ENCODE peak calls at places on chromosome 21, in four cellular contexts. D, P, J and M are unnamed samples.

GRCh38 chr21:43859747-43860214 is 5.2 kb upstream of the AGPAT3 start:
- DNase-seq in D (no peak), P (no peak), J (no peak), M (no peak)

GRCh38 chr21:27532081-27532480 is 565.2 kb upstream of the ADAMTS5 start:
- DNase-seq in D (peak; percentile 14), P (no peak), J (peak; percentile 29), M (peak; percentile 49)

GRCh38 chr21:43961382-43961909 is 50.7 kb upstream of the TRAPPC10 start:
- DNase-seq in D (no peak), P (no peak), J (no peak), M (no peak)

GRCh38 chr21:9756677-9757076 is 764.7 kb upstream of the TPTE start:
- DNase-seq in D (no peak), P (no peak), J (no peak), M (no peak)

GRCh38 chr21:45427331-45428271 is 22.6 kb downstream of the COL18A1 start:
- DNase-seq in D (peak; percentile 95), P (peak; percentile 42), J (no peak), M (peak; percentile 98)

GRCh38 chr21:28832013-28832714 is 160.5 kb downstream of the LTN1 start:
- DNase-seq in D (peak; percentile 21), P (no peak), J (peak; percentile 52), M (no peak)

GRCh38 chr21:15564907-15565306 is 164.9 kb upstream of the USP25 start:
- DNase-seq in D (no peak), P (no peak), J (peak; percentile 42), M (no peak)

GRCh38 chr21:31363720-31364119 is 19.7 kb upstream of the TIAM1 start:
- DNase-seq in D (peak; percentile 17), P (no peak), J (no peak), M (no peak)

GRCh38 chr21:37243961-37244360 is 23.2 kb downstream of the VPS26C start:
- DNase-seq in D (no peak), P (no peak), J (no peak), M (no peak)

GRCh38 chr21:37244506-37245083 is 22.5 kb downstream of the VPS26C start:
- DNase-seq in D (peak; percentile 23), P (no peak), J (no peak), M (no peak)

GRCh38 chr21:37245151-37245550 is 22.0 kb downstream of the VPS26C start:
- DNase-seq in D (no peak), P (no peak), J (no peak), M (no peak)

GRCh38 chr21:37249112-37249904 is 17.8 kb downstream of the VPS26C start:
- DNase-seq in D (no peak), P (no peak), J (no peak), M (no peak)

DNA sequence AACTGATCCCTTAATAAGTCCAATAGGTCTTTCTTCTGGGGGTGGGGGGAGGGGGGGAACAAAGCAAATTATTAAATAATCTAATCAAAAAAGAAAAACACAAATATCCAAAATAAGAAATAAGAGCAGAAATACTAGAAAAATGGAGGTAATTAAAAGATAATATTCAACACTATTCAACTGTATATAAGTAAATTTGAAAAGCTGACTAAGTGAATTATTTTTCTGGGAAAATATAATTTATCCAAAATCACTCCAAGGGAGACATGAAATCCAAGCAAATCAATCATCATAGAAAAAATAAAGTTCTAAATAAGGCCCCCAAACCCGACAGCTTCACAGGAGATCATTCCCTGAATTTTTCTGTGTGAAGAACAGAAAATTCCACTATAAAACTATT is 18.8 kb downstream of the VPS26C start:
- DNase-seq in D (no peak), P (no peak), J (no peak), M (no peak)
- H3K4me3 ChIP-seq in D (no peak overlapping the region), P (no peak overlapping the region), J (no peak overlapping the region), M (no peak overlapping the region)

DNA sequence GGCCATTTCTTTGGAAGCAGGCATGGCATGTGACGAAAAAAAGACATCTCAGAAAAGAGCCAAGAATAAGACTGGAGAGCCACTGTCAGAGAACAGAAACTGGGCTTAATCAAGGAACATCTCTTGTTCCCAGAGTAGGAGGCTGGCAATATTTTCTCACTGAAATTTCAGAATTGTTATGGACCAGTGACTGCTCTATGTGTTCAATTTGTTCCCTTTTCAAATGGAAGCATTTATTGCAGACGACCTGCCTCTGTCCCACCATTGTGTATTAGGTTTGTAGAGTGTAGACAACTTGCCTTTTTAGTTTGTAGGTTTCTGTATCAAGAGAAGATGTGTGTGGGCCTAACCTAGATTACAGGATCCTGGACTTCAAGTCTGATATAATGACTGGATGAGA is 18.7 kb downstream of the PSMG1 start:
- DNase-seq in D (no peak), P (no peak), J (no peak), M (no peak)
- H3K36me3 ChIP-seq in D (no peaks in the 10 kb centered on the region), P (peaks cover 3% of the 10 kb centered on the region), J (no peaks in the 10 kb centered on the region), M (no peaks in the 10 kb centered on the region)

DNA sequence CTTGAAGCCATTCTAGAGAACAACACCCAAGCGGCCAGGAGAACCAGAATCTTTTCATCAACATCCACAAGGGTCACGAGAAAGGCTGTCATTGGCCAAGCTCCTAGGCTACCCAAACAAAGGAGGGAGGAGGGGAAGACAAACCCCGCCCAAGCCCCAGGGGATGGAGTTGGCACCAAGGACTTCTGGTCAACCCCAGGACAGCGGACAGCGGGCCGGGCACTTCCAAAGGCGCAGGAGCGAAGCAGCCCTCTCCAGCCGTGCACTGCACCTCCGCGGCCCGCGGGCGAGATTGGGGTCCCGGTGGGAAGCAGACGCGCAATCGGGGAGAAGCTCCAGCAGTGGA is at the start of gene CLIC6:
- DNase-seq in D (no peak), P (peak; percentile 34), J (no peak), M (no peak)
- H3K27me3 ChIP-seq in D (peaks cover 76% of the 10 kb centered on the region), P (peaks cover 65% of the 10 kb centered on the region), J (peaks cover 22% of the 10 kb centered on the region), M (peaks cover 39% of the 10 kb centered on the region)

DNA sequence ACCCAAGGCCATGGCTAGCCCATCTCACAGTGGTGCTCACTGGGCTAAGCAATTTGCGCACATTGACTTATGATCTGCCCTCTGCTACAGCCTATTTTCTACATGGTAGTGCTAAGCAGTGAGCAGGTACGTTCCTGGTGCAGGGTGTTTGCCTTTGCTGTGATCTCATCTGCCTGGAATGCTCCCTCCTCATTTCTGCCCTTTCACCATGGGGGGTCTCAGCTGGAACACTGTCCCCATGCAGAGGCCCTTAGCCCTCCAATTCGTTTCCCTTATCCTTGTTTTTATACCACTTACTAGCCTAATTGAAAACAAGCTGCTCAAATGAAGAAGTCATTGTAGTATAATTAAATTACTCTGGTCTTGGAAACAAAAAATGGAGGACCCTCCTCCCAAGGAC is 2.0 kb upstream of the B3GALT5 start:
- DNase-seq in D (no peak), P (no peak), J (no peak), M (no peak)
- H3K4me3 ChIP-seq in D (no peak overlapping the region), P (no peak overlapping the region), J (no peak overlapping the region), M (no peak overlapping the region)

GRCh38 chr21:39336457-39337008 is 12.4 kb downstream of the HMGN1 start:
- DNase-seq in D (no peak), P (no peak), J (no peak), M (peak; percentile 45)

GRCh38 chr21:39344848-39345247 is 4.0 kb downstream of the HMGN1 start:
- DNase-seq in D (no peak), P (no peak), J (no peak), M (no peak)

GRCh38 chr21:39340687-39341086 is 8.2 kb downstream of the HMGN1 start:
- DNase-seq in D (no peak), P (no peak), J (no peak), M (no peak)

GRCh38 chr21:39345440-39345839 is 3.4 kb downstream of the HMGN1 start:
- DNase-seq in D (no peak), P (no peak), J (no peak), M (no peak)

GRCh38 chr21:39341249-39341923 is 7.5 kb downstream of the HMGN1 start:
- DNase-seq in D (no peak), P (no peak), J (no peak), M (no peak)
- H3K36me3 ChIP-seq in D (peaks cover 42% of the 10 kb centered on the region), P (peaks cover 33% of the 10 kb centered on the region), J (peaks cover 10% of the 10 kb centered on the region), M (peaks cover 49% of the 10 kb centered on the region)

GRCh38 chr21:33021150-33021549 is 4.6 kb upstream of the OLIG2 start:
- DNase-seq in D (no peak), P (no peak), J (no peak), M (no peak)
- H3K27me3 ChIP-seq in D (peaks cover 88% of the 10 kb centered on the region), P (peaks cover 100% of the 10 kb centered on the region), J (peaks cover 66% of the 10 kb centered on the region), M (peaks cover 76% of the 10 kb centered on the region)

GRCh38 chr21:41032536-41032935 is 135.4 kb upstream of the BACE2 start:
- DNase-seq in D (peak; percentile 59), P (no peak), J (no peak), M (no peak)
- H3K4me3 ChIP-seq in D (no peak overlapping the region), P (no peak overlapping the region), J (no peak overlapping the region), M (no peak overlapping the region)

GRCh38 chr21:17597680-17598079 is 15.0 kb downstream of the BTG3 start:
- DNase-seq in D (no peak), P (no peak), J (no peak), M (no peak)
- H3K36me3 ChIP-seq in D (peaks cover 40% of the 10 kb centered on the region), P (peaks cover 74% of the 10 kb centered on the region), J (peaks cover 11% of the 10 kb centered on the region), M (peaks cover 75% of the 10 kb centered on the region)